ENCODE peak calls at places on chromosomes 7 and 10, in four cellular contexts. I, S, V and P are unnamed samples.

GRCh38 chr7:20331912-20332317 is 1.2 kb downstream of the ITGB8 start:
- DNase-seq in V (no peak), I (peak; percentile 53), S (no peak), P (no peak)

GRCh38 chr10:83680470-83680891 is 458.8 kb upstream of the GHITM start:
- DNase-seq in I (no peak), S (peak; percentile 14), V (no peak), P (no peak)

GRCh38 chr10:112362833-112363232 is 11.1 kb upstream of the ACSL5 start:
- DNase-seq in S (no peak), V (peak; percentile 88), I (no peak), P (no peak)

GRCh38 chr7:107708956-107709355 is 35.0 kb upstream of the CBLL1 start:
- DNase-seq in V (no peak), S (no peak), I (no peak), P (no peak)

GRCh38 chr7:16144361-16144760 is 277.0 kb downstream of the CRPPA start:
- DNase-seq in V (no peak), I (no peak), S (no peak), P (no peak)

GRCh38 chr7:17027803-17028163 is 146.0 kb upstream of the AGR3 start:
- DNase-seq in S (no peak), I (no peak), V (no peak), P (no peak)

GRCh38 chr10:109103278-109103677 is 820.0 kb downstream of the XPNPEP1 start:
- DNase-seq in S (no peak), I (no peak), V (no peak), P (no peak)

GRCh38 chr7:105188201-105188600 is 174.2 kb downstream of the KMT2E start:
- DNase-seq in V (peak; percentile 46), I (no peak), S (no peak), P (no peak)

GRCh38 chr7:29488977-29489376 is 74.7 kb upstream of the PRR15 start:
- DNase-seq in S (no peak), I (no peak), V (peak; percentile 89), P (no peak)

GRCh38 chr10:89567566-89568245 is 32.3 kb upstream of the SLC16A12 start:
- DNase-seq in V (peak; percentile 62), S (no peak), I (no peak), P (no peak)

GRCh38 chr10:121368347-121369025 is 229.8 kb downstream of the FGFR2 start:
- DNase-seq in I (peak; percentile 6), V (no peak), S (no peak), P (no peak)

GRCh38 chr7:38229386-38229785 is 44.0 kb downstream of the TARP start:
- DNase-seq in I (no peak), V (peak; percentile 32), S (no peak), P (no peak)

GRCh38 chr7:70721500-70721899 is 410.4 kb upstream of the GALNT17 start:
- DNase-seq in V (no peak), S (no peak), I (no peak), P (no peak)

GRCh38 chr10:114504769-114505579 is 100.7 kb upstream of the AFAP1L2 start:
- DNase-seq in I (peak; percentile 36), S (no peak), V (peak; percentile 71), P (no peak)

GRCh38 chr7:32285698-32286097 is 204.5 kb downstream of the LSM5 start:
- DNase-seq in V (no peak), S (no peak), I (no peak), P (no peak)

GRCh38 chr10:86258488-86258887 is 108.1 kb downstream of the GRID1 start:
- DNase-seq in I (no peak), V (peak; percentile 29), S (no peak), P (no peak)

GRCh38 chr10:70835895-70836294 is 20.1 kb downstream of the SGPL1 start:
- DNase-seq in S (no peak), I (no peak), V (peak; percentile 75), P (no peak)

GRCh38 chr10:47412869-47413268 is 28.8 kb upstream of the ZNF488 start:
- DNase-seq in I (no peak), S (no peak), V (peak; percentile 18), P (no peak)

GRCh38 chr7:114917211-114917839 is 4.6 kb upstream of the MDFIC start:
- DNase-seq in I (no peak), V (no peak), S (no peak), P (no peak)

GRCh38 chr10:48598936-48599829 is 5.7 kb downstream of the ARHGAP22 start:
- DNase-seq in S (no peak), I (no peak), V (no peak), P (no peak)

GRCh38 chr10:100977436-100977835 is 8.1 kb downstream of the SEMA4G start:
- DNase-seq in V (no peak), I (no peak), S (no peak), P (no peak)

GRCh38 chr7:143177374-143178119 is 5.7 kb upstream of the TAS2R39 start:
- DNase-seq in V (peak; percentile 4), S (peak; percentile 10), I (peak; percentile 18), P (peak; percentile 57)

GRCh38 chr10:6578221-6579192 is 1.6 kb downstream of the PRKCQ start:
- DNase-seq in V (no peak), S (peak; percentile 62), I (no peak), P (no peak)

GRCh38 chr7:105461518-105461917 is 60.6 kb downstream of the PUS7 start:
- DNase-seq in S (no peak), V (no peak), I (no peak), P (no peak)

GRCh38 chr10:102344067-102344466 is 51.4 kb upstream of the NFKB2 start:
- DNase-seq in S (no peak), I (no peak), V (peak; percentile 83), P (no peak)

GRCh38 chr7:151769189-151769821 is 107.6 kb downstream of the PRKAG2 start:
- DNase-seq in I (no peak), V (no peak), S (peak; percentile 2), P (no peak)

GRCh38 chr7:8089036-8089780 is 120.6 kb downstream of the GLCCI1 start:
- DNase-seq in V (no peak), I (no peak), S (no peak), P (no peak)

GRCh38 chr10:131556061-131556896 is 244.8 kb upstream of the TCERG1L start:
- DNase-seq in S (no peak), I (no peak), V (no peak), P (no peak)

GRCh38 chr10:13062813-13063212 is 37.1 kb upstream of the OPTN start:
- DNase-seq in I (no peak), V (peak; percentile 17), S (no peak), P (peak; percentile 73)

GRCh38 chr7:91034459-91035368 is 229.5 kb upstream of the FZD1 start:
- DNase-seq in V (peak; percentile 70), I (peak; percentile 83), S (peak; percentile 61), P (peak; percentile 91)

GRCh38 chr7:45391618-45392451 is 182.3 kb upstream of the ADCY1 start:
- DNase-seq in V (no peak), I (peak; percentile 55), S (no peak), P (peak; percentile 6)

GRCh38 chr7:106153891-106154449 is 41.9 kb upstream of the SYPL1 start:
- DNase-seq in V (peak; percentile 91), I (peak; percentile 91), S (peak; percentile 89), P (peak; percentile 91)

GRCh38 chr7:121525155-121525819 is 129.2 kb upstream of the FAM3C start:
- DNase-seq in V (no peak), S (no peak), I (no peak), P (no peak)

GRCh38 chr10:1731592-1731991 is 5.7 kb downstream of the ADARB2 start:
- DNase-seq in I (no peak), S (no peak), V (no peak), P (no peak)

DNA sequence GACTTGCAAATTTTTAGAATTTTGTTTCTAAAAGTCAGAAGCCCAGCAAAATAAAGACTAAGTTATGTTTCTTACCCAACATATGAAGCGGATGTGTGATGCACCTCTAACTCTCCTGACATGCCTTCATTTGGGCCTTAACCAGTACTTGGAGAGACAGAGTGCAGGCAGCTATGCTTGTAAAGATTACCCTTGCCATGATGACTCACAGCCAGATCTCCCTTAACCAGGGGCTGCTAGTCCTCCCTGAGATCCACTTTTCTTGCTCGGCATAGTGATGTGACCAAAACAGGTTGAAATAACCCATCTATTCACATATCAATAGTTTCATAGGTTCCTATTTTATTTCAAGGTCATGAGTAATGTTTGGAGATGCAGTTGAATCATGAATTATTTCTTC is 43.6 kb downstream of the PPP1R3A start:
- DNase-seq in V (no peak), S (no peak), I (no peak), P (no peak)
- H3K9me2 ChIP-seq in V (no peaks in the 10 kb centered on the region), S (no peaks in the 10 kb centered on the region), I (no peaks in the 10 kb centered on the region), P (no peaks in the 10 kb centered on the region)

DNA sequence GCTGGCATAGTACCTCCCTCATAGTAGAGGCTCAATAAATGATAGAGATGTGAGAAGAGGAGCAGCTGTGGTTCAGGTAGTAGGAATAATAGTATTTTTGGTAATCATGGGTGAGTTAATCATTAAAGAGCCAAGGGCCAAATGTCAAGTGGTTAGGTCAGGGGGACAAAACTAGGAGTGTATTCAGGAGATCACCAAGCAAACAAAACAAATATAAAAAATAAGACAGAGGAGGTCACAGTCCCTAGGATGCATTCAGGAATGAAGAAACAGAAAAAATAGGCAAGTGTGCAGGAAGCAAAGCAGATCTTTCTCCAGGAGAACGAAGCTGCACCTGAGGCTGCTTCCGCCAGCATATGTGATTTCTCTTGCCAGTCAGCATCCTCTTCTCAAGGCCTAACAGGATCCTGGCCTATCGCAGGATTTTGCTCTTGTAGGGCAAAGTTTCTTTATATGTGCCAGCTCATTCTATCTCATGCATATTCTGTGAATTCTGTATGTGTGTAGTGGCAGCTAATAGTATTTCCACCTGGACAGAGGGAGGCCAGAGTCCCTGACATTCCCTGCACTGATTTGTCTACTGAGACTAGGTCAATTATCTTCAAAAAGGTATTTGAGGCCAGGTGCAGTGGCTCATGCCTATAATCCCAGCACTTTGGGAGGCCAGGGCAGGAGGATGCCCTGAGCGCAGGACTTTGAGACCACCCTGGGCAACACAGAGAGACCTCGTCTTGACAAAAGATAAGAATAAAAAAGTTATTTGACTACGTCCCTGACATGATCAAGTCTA is 82.7 kb downstream of the AKR1D1 start:
- DNase-seq in V (no peak), I (no peak), S (no peak), P (no peak)
- H3K4me3 ChIP-seq in V (no peak overlapping the region), I (no peak overlapping the region), S (no peak overlapping the region), P (no peak overlapping the region)

DNA sequence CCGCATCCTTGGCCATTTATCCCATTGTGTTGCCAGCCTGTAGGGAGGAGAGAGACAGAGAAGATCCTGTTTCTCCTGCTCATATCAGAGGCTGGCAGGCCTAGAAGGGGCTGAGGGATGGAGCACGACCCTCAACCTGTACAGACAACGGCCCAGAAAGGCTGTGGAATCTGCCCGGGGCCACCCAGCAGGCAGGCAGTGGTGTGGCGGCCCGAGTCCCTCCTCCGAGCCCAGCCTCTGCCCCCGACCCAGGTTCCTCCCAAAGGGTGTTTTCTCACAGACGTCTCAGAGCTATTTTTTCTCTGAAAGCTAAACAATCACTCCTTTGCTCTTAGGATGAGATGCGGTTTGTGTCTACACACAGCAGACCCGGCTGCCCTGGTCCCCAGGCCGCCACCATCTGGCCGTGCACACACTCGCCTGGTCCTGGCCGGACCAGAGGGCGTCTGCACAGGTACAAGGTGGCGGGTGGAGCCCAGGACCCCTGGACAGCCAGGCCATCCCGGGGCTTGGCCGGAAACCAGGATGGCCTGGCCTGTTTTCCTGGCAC is 69.3 kb downstream of the FOXL3 start:
- DNase-seq in V (no peak), I (no peak), S (no peak), P (no peak)
- H3K9me2 ChIP-seq in V (no peaks in the 10 kb centered on the region), I (no peaks in the 10 kb centered on the region), S (no peaks in the 10 kb centered on the region), P (no peaks in the 10 kb centered on the region)

GRCh38 chr7:77537595-77538185 is 595 bp downstream of the PTPN12 start:
- DNase-seq in S (peak; percentile 34), V (peak; percentile 56), I (peak; percentile 52), P (peak; percentile 76)

GRCh38 chr7:77537136-77537594 is at the start of gene PTPN12:
- DNase-seq in I (peak; percentile 74), V (no peak), S (no peak), P (no peak)

GRCh38 chr7:77536413-77537135 is 521 bp upstream of the PTPN12 start:
- DNase-seq in I (peak; percentile 99), V (peak; percentile 99), S (peak; percentile 96), P (peak; percentile 98)

GRCh38 chr7:77538186-77538907 is 1.3 kb downstream of the PTPN12 start:
- DNase-seq in V (peak; percentile 97), S (no peak), I (peak; percentile 91), P (peak; percentile 43)

GRCh38 chr7:77536017-77536412 is 1.1 kb upstream of the PTPN12 start:
- DNase-seq in S (no peak), V (no peak), I (no peak), P (no peak)
- H3K4me3 ChIP-seq in S (peak overlapping the region; percentile 97), V (peak overlapping the region; percentile 76), I (peak overlapping the region; percentile 97), P (peak overlapping the region; percentile 97)